ENCODE peak calls at places on chromosomes 3 and 15, in ten cellular contexts. One of them, this sample, is unnamed.

GRCh38 chr3:184505479-184505878 is 56.1 kb upstream of the EPHB3 start:
- DNase-seq in caudate nucleus: no peak
- DNase-seq in substantia nigra: no peak
- DNase-seq in T-helper 9 cell: no peak
- DNase-seq in activated T-helper 1 cell treated with anti-CD3 and anti-CD28 coated beads, Interleukin-2, amount 50 U/mL, for 16 hours: no peak
- DNase-seq in endothelial cell: no peak
- DNase-seq in neuronal stem cell: no peak
- DNase-seq in cardiac fibroblast: no peak
- DNase-seq in CD4-positive, alpha-beta T cell: no peak
- DNase-seq in MM.1S: no peak
- DNase-seq in this sample: no peak

GRCh38 chr3:39433642-39434041 is 27.1 kb downstream of the RPSA start:
- DNase-seq in caudate nucleus: no peak
- DNase-seq in substantia nigra: no peak
- DNase-seq in T-helper 9 cell: no peak
- DNase-seq in activated T-helper 1 cell treated with anti-CD3 and anti-CD28 coated beads, Interleukin-2, amount 50 U/mL, for 16 hours: no peak
- DNase-seq in endothelial cell: no peak
- DNase-seq in neuronal stem cell: no peak
- DNase-seq in cardiac fibroblast: peak
- DNase-seq in CD4-positive, alpha-beta T cell: no peak
- DNase-seq in MM.1S: no peak
- DNase-seq in this sample: no peak

GRCh38 chr15:28091313-28091712 is 7.8 kb downstream of the OCA2 start:
- DNase-seq in caudate nucleus: no peak
- DNase-seq in substantia nigra: no peak
- DNase-seq in T-helper 9 cell: no peak
- DNase-seq in activated T-helper 1 cell treated with anti-CD3 and anti-CD28 coated beads, Interleukin-2, amount 50 U/mL, for 16 hours: no peak
- DNase-seq in endothelial cell: no peak
- DNase-seq in neuronal stem cell: no peak
- DNase-seq in cardiac fibroblast: no peak
- DNase-seq in CD4-positive, alpha-beta T cell: no peak
- DNase-seq in MM.1S: no peak
- DNase-seq in this sample: no peak

GRCh38 chr15:85404922-85405293 is 24.5 kb downstream of the AKAP13 start:
- DNase-seq in caudate nucleus: no peak
- DNase-seq in substantia nigra: no peak
- DNase-seq in T-helper 9 cell: no peak
- DNase-seq in activated T-helper 1 cell treated with anti-CD3 and anti-CD28 coated beads, Interleukin-2, amount 50 U/mL, for 16 hours: no peak
- DNase-seq in endothelial cell: no peak
- DNase-seq in neuronal stem cell: peak
- DNase-seq in cardiac fibroblast: peak
- DNase-seq in CD4-positive, alpha-beta T cell: no peak
- DNase-seq in MM.1S: no peak
- DNase-seq in this sample: no peak

GRCh38 chr15:63600001-63600645 is 2.9 kb downstream of the FBXL22 start:
- DNase-seq in caudate nucleus: no peak
- DNase-seq in substantia nigra: peak
- DNase-seq in T-helper 9 cell: no peak
- DNase-seq in activated T-helper 1 cell treated with anti-CD3 and anti-CD28 coated beads, Interleukin-2, amount 50 U/mL, for 16 hours: no peak
- DNase-seq in endothelial cell: no peak
- DNase-seq in neuronal stem cell: peak
- DNase-seq in cardiac fibroblast: no peak
- DNase-seq in CD4-positive, alpha-beta T cell: no peak
- DNase-seq in MM.1S: peak
- DNase-seq in this sample: no peak

GRCh38 chr3:189631373-189631408 is at the start of gene TP63:
- DNase-seq in caudate nucleus: no peak
- DNase-seq in substantia nigra: no peak
- DNase-seq in T-helper 9 cell: no peak
- DNase-seq in activated T-helper 1 cell treated with anti-CD3 and anti-CD28 coated beads, Interleukin-2, amount 50 U/mL, for 16 hours: no peak
- DNase-seq in endothelial cell: no peak
- DNase-seq in neuronal stem cell: no peak
- DNase-seq in cardiac fibroblast: no peak
- DNase-seq in CD4-positive, alpha-beta T cell: no peak
- DNase-seq in MM.1S: no peak
- DNase-seq in this sample: no peak

GRCh38 chr3:52238761-52239701 is at the start of gene TWF2:
- DNase-seq in caudate nucleus: peak
- DNase-seq in substantia nigra: peak
- DNase-seq in T-helper 9 cell: peak
- DNase-seq in activated T-helper 1 cell treated with anti-CD3 and anti-CD28 coated beads, Interleukin-2, amount 50 U/mL, for 16 hours: peak
- DNase-seq in endothelial cell: peak
- DNase-seq in neuronal stem cell: peak
- DNase-seq in cardiac fibroblast: peak
- DNase-seq in CD4-positive, alpha-beta T cell: peak
- DNase-seq in MM.1S: peak
- DNase-seq in this sample: peak

GRCh38 chr15:71411538-71412482 is 296.5 kb downstream of the THSD4 start:
- DNase-seq in caudate nucleus: no peak
- DNase-seq in substantia nigra: no peak
- DNase-seq in T-helper 9 cell: no peak
- DNase-seq in activated T-helper 1 cell treated with anti-CD3 and anti-CD28 coated beads, Interleukin-2, amount 50 U/mL, for 16 hours: no peak
- DNase-seq in endothelial cell: no peak
- DNase-seq in neuronal stem cell: no peak
- DNase-seq in cardiac fibroblast: no peak
- DNase-seq in CD4-positive, alpha-beta T cell: no peak
- DNase-seq in MM.1S: no peak
- DNase-seq in this sample: no peak

GRCh38 chr3:142354076-142354475 is 93.8 kb downstream of the XRN1 start:
- DNase-seq in caudate nucleus: no peak
- DNase-seq in substantia nigra: no peak
- DNase-seq in T-helper 9 cell: no peak
- DNase-seq in activated T-helper 1 cell treated with anti-CD3 and anti-CD28 coated beads, Interleukin-2, amount 50 U/mL, for 16 hours: no peak
- DNase-seq in endothelial cell: no peak
- DNase-seq in neuronal stem cell: no peak
- DNase-seq in cardiac fibroblast: no peak
- DNase-seq in CD4-positive, alpha-beta T cell: no peak
- DNase-seq in MM.1S: no peak
- DNase-seq in this sample: no peak

GRCh38 chr3:100915706-100916105 is 77.5 kb downstream of the ABI3BP start:
- DNase-seq in caudate nucleus: no peak
- DNase-seq in substantia nigra: no peak
- DNase-seq in T-helper 9 cell: no peak
- DNase-seq in activated T-helper 1 cell treated with anti-CD3 and anti-CD28 coated beads, Interleukin-2, amount 50 U/mL, for 16 hours: no peak
- DNase-seq in endothelial cell: no peak
- DNase-seq in neuronal stem cell: no peak
- DNase-seq in cardiac fibroblast: no peak
- DNase-seq in CD4-positive, alpha-beta T cell: no peak
- DNase-seq in MM.1S: no peak
- DNase-seq in this sample: no peak

GRCh38 chr3:127451321-127451720 is 139.2 kb downstream of the TPRA1 start:
- DNase-seq in caudate nucleus: no peak
- DNase-seq in substantia nigra: no peak
- DNase-seq in T-helper 9 cell: no peak
- DNase-seq in activated T-helper 1 cell treated with anti-CD3 and anti-CD28 coated beads, Interleukin-2, amount 50 U/mL, for 16 hours: no peak
- DNase-seq in endothelial cell: no peak
- DNase-seq in neuronal stem cell: no peak
- DNase-seq in cardiac fibroblast: no peak
- DNase-seq in CD4-positive, alpha-beta T cell: no peak
- DNase-seq in MM.1S: no peak
- DNase-seq in this sample: no peak

GRCh38 chr3:140035856-140036255 is 100.9 kb downstream of the CLSTN2 start:
- DNase-seq in caudate nucleus: no peak
- DNase-seq in substantia nigra: no peak
- DNase-seq in T-helper 9 cell: no peak
- DNase-seq in activated T-helper 1 cell treated with anti-CD3 and anti-CD28 coated beads, Interleukin-2, amount 50 U/mL, for 16 hours: no peak
- DNase-seq in endothelial cell: no peak
- DNase-seq in neuronal stem cell: no peak
- DNase-seq in cardiac fibroblast: no peak
- DNase-seq in CD4-positive, alpha-beta T cell: no peak
- DNase-seq in MM.1S: no peak
- DNase-seq in this sample: no peak

GRCh38 chr15:67792250-67792942 is 32.9 kb upstream of the SKOR1 start:
- DNase-seq in caudate nucleus: no peak
- DNase-seq in substantia nigra: no peak
- DNase-seq in T-helper 9 cell: no peak
- DNase-seq in activated T-helper 1 cell treated with anti-CD3 and anti-CD28 coated beads, Interleukin-2, amount 50 U/mL, for 16 hours: no peak
- DNase-seq in endothelial cell: no peak
- DNase-seq in neuronal stem cell: no peak
- DNase-seq in cardiac fibroblast: no peak
- DNase-seq in CD4-positive, alpha-beta T cell: no peak
- DNase-seq in MM.1S: no peak
- DNase-seq in this sample: no peak

GRCh38 chr3:107752202-107752990 is 229.6 kb downstream of the BBX start:
- DNase-seq in caudate nucleus: no peak
- DNase-seq in substantia nigra: no peak
- DNase-seq in T-helper 9 cell: no peak
- DNase-seq in activated T-helper 1 cell treated with anti-CD3 and anti-CD28 coated beads, Interleukin-2, amount 50 U/mL, for 16 hours: no peak
- DNase-seq in endothelial cell: peak
- DNase-seq in neuronal stem cell: no peak
- DNase-seq in cardiac fibroblast: peak
- DNase-seq in CD4-positive, alpha-beta T cell: no peak
- DNase-seq in MM.1S: peak
- DNase-seq in this sample: no peak

This sample was measured in COLO829.